ENCODE peak calls at places on chromosomes 2 and 18, in four cellular contexts. One of them, this sample, is unnamed.

GRCh38 chr2:234476766-234477165 is 20.1 kb downstream of the ARL4C start:
- DNase-seq in mesendoderm: no peak
- DNase-seq in IMR-90: no peak
- DNase-seq in H1: no peak
- DNase-seq in this sample: no peak

GRCh38 chr18:32427084-32427933 is 43.4 kb downstream of the GAREM1 start:
- DNase-seq in H1: no peak
- DNase-seq in mesendoderm: no peak
- DNase-seq in IMR-90: no peak
- DNase-seq in this sample: no peak

GRCh38 chr2:7191927-7192326 is 274.7 kb downstream of the RNF144A start:
- DNase-seq in H1: no peak
- DNase-seq in mesendoderm: peak; percentile 85
- DNase-seq in IMR-90: peak; percentile 62
- DNase-seq in this sample: no peak

GRCh38 chr2:179528576-179529069 is 264.0 kb upstream of the SESTD1 start:
- DNase-seq in H1: no peak
- DNase-seq in IMR-90: no peak
- DNase-seq in mesendoderm: no peak
- DNase-seq in this sample: no peak

GRCh38 chr2:113894156-113894743 is 4.4 kb downstream of the ACTR3 start:
- DNase-seq in IMR-90: peak; percentile 93
- DNase-seq in H1: no peak
- DNase-seq in mesendoderm: peak; percentile 57
- DNase-seq in this sample: no peak

GRCh38 chr2:26887142-26887541 is 39.2 kb downstream of the DPYSL5 start:
- DNase-seq in IMR-90: no peak
- DNase-seq in H1: no peak
- DNase-seq in mesendoderm: no peak
- DNase-seq in this sample: no peak

GRCh38 chr2:147689510-147689909 is 155.3 kb upstream of the ACVR2A start:
- DNase-seq in IMR-90: no peak
- DNase-seq in H1: no peak
- DNase-seq in mesendoderm: no peak
- DNase-seq in this sample: no peak

GRCh38 chr18:37705016-37705415 is 139.4 kb upstream of the CELF4 start:
- DNase-seq in mesendoderm: no peak
- DNase-seq in H1: no peak
- DNase-seq in IMR-90: no peak
- DNase-seq in this sample: no peak

GRCh38 chr2:68385232-68385906 is 20.3 kb downstream of the PLEK start:
- DNase-seq in H1: no peak
- DNase-seq in mesendoderm: no peak
- DNase-seq in IMR-90: no peak
- DNase-seq in this sample: no peak

GRCh38 chr18:23669804-23670203 is 7.1 kb upstream of the ANKRD29 start:
- DNase-seq in IMR-90: no peak
- DNase-seq in H1: no peak
- DNase-seq in mesendoderm: no peak
- DNase-seq in this sample: no peak

GRCh38 chr18:23668731-23669130 is 6.0 kb upstream of the ANKRD29 start:
- DNase-seq in H1: no peak
- DNase-seq in IMR-90: no peak
- DNase-seq in mesendoderm: no peak
- DNase-seq in this sample: peak; percentile 62

GRCh38 chr18:23667114-23667513 is 4.4 kb upstream of the ANKRD29 start:
- DNase-seq in mesendoderm: no peak
- DNase-seq in H1: no peak
- DNase-seq in IMR-90: no peak
- DNase-seq in this sample: no peak

GRCh38 chr18:23671564-23671963 is 8.9 kb upstream of the ANKRD29 start:
- DNase-seq in IMR-90: no peak
- DNase-seq in mesendoderm: no peak
- DNase-seq in H1: no peak
- DNase-seq in this sample: no peak

GRCh38 chr18:23669202-23669766 is 6.6 kb upstream of the ANKRD29 start:
- DNase-seq in IMR-90: no peak
- DNase-seq in mesendoderm: no peak
- DNase-seq in H1: no peak
- DNase-seq in this sample: no peak
- H3K56ac ChIP-seq in IMR-90: no peak overlapping the region
- H3K56ac ChIP-seq in mesendoderm: no peak overlapping the region
- H3K56ac ChIP-seq in H1: no peak overlapping the region
- H3K56ac ChIP-seq in this sample: no peak overlapping the region

GRCh38 chr2:144362401-144362800 is 157.5 kb downstream of the ZEB2 start:
- DNase-seq in mesendoderm: no peak
- DNase-seq in H1: no peak
- DNase-seq in IMR-90: peak; percentile 75
- DNase-seq in this sample: no peak
- H3K56ac ChIP-seq in mesendoderm: no peak overlapping the region
- H3K56ac ChIP-seq in H1: no peak overlapping the region
- H3K56ac ChIP-seq in IMR-90: peak overlapping the region; percentile 8
- H3K56ac ChIP-seq in this sample: no peak overlapping the region

DNA sequence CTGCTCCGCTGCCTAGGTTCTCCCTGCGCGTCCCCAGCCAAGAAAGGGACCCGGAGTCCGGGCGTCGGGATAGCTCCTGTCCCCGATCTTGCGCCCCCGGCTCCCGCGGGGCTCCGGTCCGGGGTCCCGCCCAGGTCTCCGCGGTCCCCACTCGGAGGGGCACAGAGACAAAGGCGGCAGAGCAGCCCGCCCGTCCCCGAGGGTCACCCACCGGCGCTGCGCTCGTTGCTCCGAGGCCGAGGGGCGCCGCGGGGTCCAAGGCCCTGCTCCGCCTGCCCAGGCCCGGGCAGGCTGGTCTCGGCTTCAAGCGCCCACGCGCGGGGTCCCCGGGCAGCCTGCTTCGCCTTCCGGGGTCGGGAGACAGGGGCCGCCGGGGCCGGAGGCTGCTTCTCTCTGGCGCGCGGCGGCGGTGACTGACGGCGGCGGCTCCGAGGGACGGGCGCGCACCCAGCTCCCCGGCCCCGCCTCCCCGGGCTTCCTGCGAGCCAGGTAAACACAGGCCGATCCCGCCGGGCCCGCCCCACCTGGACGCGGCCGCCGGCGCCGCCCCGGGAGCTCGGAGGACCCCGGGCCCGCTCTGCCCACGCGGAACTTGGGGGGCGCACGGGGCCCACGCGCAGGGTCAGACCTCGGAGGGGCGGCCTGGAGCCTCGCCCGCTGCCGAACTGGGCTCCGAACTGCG is at the start of gene MBP:
- DNase-seq in IMR-90: no peak
- DNase-seq in H1: no peak
- DNase-seq in mesendoderm: peak; percentile 74
- DNase-seq in this sample: peak; percentile 78
- H3K56ac ChIP-seq in IMR-90: no peak within 1 kb of the TSS
- H3K56ac ChIP-seq in H1: peak within 1 kb of the TSS; percentile 26
- H3K56ac ChIP-seq in mesendoderm: peak within 1 kb of the TSS; percentile 84
- H3K56ac ChIP-seq in this sample: no peak within 1 kb of the TSS

GRCh38 chr2:172861163-172861562 is 125.5 kb downstream of the RAPGEF4 start:
- DNase-seq in IMR-90: no peak
- DNase-seq in mesendoderm: no peak
- DNase-seq in H1: no peak
- DNase-seq in this sample: no peak
- H3K56ac ChIP-seq in IMR-90: no peak overlapping the region
- H3K56ac ChIP-seq in mesendoderm: no peak overlapping the region
- H3K56ac ChIP-seq in H1: no peak overlapping the region
- H3K56ac ChIP-seq in this sample: no peak overlapping the region

This sample was measured in H9.